ENCODE peak calls at places on chromosomes 13 and 19, in seven cellular contexts. L, C, W, J, Y, D and X are unnamed samples. For H3K9me3, the result is how much of the 10 kb centered on the place peaks cover.

GRCh38 chr19:4061178-4061682 is 5.5 kb downstream of the ZBTB7A start:
- DNase-seq in L (peak), C (no peak), W (peak), J (peak), Y (peak), D (peak), X (peak)

GRCh38 chr19:45098521-45099464 is 5.8 kb downstream of the PPP1R37 start:
- DNase-seq in L (peak), C (peak), W (no peak), J (no peak), Y (no peak), D (peak), X (no peak)

GRCh38 chr19:28607066-28607583 is 605.8 kb downstream of the UQCRFS1 start:
- DNase-seq in L (no peak), C (no peak), W (no peak), J (no peak), Y (no peak), D (no peak), X (no peak)

GRCh38 chr19:48907671-48908070 is 7.6 kb downstream of the NUCB1 start:
- DNase-seq in L (no peak), C (no peak), W (peak), J (no peak), Y (no peak), D (no peak), X (peak)

GRCh38 chr13:107144432-107144831 is 576.5 kb upstream of the ARGLU1 start:
- DNase-seq in L (no peak), C (peak), W (no peak), J (no peak), Y (no peak), D (no peak), X (no peak)

GRCh38 chr19:13441810-13442512 is 64.3 kb downstream of the CACNA1A start:
- DNase-seq in L (no peak), C (peak), W (no peak), J (no peak), Y (peak), D (peak), X (peak)

GRCh38 chr13:99900960-99901359 is 70.6 kb downstream of the ZIC5 start:
- DNase-seq in L (no peak), C (no peak), W (no peak), J (no peak), Y (no peak), D (no peak), X (no peak)

GRCh38 chr19:51971624-51972023 is 15.0 kb downstream of the ZNF350 start:
- DNase-seq in L (no peak), C (peak), W (no peak), J (no peak), Y (no peak), D (no peak), X (peak)

GRCh38 chr13:109809216-109809890 is 23.0 kb upstream of the IRS2 start:
- DNase-seq in L (no peak), C (no peak), W (no peak), J (no peak), Y (no peak), D (no peak), X (no peak)

GRCh38 chr13:27264181-27264580 is 6.4 kb upstream of the RASL11A start:
- DNase-seq in L (no peak), C (no peak), W (no peak), J (no peak), Y (no peak), D (no peak), X (no peak)

DNA sequence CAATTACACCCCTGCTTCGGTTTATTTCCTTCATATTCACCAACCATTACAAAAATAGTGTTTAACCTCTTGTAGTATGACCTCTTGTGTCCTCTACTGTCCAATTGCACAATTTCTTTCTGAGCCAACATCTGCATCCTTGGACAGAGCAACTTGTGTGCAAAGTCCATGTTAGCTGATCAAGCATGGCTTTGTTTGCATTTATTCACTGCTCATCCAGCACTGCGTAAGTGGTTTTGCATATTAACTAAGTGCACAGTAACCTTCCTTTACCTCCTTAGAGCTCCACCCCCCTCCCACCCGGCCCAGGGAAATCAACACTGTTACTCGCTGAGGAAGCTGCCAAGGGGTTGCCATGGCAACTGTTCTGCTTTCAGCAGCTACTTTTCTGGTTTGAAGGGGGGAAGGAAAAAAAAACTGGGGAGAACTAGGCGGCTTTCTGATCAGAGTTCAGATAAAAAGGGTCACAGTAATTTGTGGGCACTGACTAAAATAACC is 153.5 kb upstream of the KLF12 start:
- DNase-seq in L (peak), C (peak), W (peak), J (peak), Y (peak), D (peak), X (peak)
- TF ChIP-seq CTCF in L (no peak), C (no peak), W (no peak), J (no peak), Y (no peak), D (no peak), X (no peak)

DNA sequence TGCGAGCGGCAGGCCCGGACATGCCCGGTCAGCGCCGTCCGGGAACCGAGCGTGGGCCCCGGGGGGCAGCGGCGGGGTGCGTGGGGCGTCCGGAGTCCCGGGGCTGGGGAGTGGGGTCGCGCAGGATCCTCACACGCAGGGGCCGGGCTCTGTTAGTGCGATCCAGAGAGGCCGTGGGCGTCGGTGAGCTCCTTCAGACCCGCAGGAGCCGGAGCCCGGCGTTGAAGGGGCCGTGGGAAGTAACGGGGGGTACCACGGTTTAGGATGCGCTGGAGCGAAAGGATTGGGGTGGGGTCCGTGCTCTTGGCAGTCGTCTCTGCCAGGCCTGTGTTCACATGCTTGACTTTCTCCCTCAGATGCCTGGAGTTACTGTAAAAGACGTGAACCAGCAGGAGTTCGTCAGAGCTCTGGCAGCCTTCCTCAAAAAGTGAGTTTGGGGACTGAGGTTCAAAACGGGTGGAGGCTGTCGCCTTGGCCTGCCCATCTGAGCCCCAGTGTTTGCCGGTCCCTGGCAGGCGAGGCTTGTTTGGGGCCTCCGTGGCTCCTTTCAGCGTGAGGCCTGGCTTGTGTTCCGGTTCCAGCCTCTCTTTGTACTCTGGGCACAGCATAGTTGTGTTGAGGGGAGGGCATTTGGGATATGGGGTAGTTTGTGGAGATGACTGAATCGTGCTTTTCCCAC is 503 bp downstream of the RPS19 start:
- DNase-seq in L (peak), C (peak), W (peak), J (no peak), Y (no peak), D (no peak), X (no peak)
- H3K9me3 ChIP-seq in L (under half), C (under half), W (under half), J (under half), Y (under half), D (under half), X (under half)

DNA sequence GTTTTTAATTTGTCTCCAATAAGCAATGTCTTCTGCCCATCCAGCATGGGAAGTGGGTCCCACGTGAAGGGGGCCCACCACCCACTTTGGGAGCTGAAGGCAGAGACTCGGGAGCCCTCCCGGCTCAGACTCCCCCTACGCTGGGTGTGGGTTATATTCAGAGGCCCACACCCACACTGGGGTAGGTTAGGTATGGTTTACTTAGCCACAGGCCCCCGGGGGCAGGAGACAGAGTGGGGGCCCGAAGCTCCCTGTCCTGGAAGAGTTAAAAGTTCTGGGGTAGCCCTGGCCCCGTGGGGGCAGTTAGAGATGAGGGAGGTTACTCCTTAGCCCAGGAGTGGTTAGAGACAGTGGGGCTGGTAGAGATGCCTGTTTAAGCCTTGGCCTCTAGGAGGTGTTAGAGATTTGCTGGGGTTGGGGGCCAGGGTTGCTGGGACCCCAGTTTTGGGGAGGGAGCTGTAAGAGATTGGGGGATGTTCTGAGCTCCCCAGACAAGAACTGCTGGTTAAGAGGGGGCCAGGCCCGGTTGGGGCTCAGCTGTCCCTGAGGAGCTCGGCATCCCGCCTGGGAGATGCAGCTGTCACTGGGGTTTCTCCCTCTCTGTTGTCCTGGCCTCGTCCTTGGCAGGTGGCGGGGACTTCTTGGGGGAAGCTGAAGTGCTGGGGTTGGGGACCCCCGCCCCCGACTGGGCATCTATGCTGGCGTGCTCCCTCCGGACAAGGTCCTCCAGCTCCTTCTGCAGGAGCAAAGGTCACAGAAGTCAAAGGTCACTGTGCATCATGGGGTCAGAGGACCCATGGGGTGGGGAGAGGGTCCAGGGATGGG is 712 bp upstream of the RINL start:
- DNase-seq in L (peak), C (no peak), W (no peak), J (no peak), Y (no peak), D (no peak), X (no peak)
- TF ChIP-seq CTCF in L (no peak), C (no peak), W (no peak), J (no peak), Y (peak), D (no peak), X (no peak)

GRCh38 chr19:22331521-22331920 is 45.3 kb downstream of the ZNF729 start:
- DNase-seq in L (no peak), C (no peak), W (no peak), J (no peak), Y (no peak), D (no peak), X (no peak)
- H3K9me3 ChIP-seq in L (under half), C (under half), W (half or more), J (under half), Y (half or more), D (under half), X (half or more)

DNA sequence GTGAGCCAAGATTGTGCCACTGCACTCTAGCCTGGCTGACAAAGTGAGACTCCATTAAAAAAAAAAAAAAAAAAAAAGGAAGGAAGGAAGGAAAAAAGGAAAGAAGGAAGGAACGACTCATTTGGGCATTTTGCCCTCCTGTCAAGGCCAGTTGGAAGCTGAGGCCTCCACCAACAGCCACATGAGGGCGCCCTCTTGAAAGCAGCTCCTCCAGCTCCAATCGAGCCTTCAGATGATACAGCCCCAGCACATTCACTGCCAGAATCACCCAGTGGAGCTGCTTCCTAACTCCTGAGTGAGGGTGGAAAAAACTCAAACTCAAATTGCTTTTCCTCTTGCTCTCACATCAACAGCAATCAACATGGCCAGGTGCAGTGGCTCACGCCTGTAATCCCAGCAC is 40.9 kb downstream of the GNG7 start:
- DNase-seq in L (no peak), C (no peak), W (no peak), J (no peak), Y (no peak), D (no peak), X (no peak)
- TF ChIP-seq CTCF in L (no peak), C (peak), W (no peak), J (no peak), Y (peak), D (no peak), X (no peak)